ENCODE peak calls at places on chromosomes 16 and 17, in five cellular contexts. H is PC-9, J is heart right ventricle, L is upper lobe of left lung, W is cardiac muscle cell. B is an unnamed sample.

GRCh38 chr17:46928472-46929261 is 5.7 kb downstream of the GOSR2 start:
- DNase-seq in L (no peak), H (no peak), W (no peak), J (no peak), B (no peak)

GRCh38 chr17:57001541-57001940 is 23.6 kb downstream of the SCPEP1 start:
- DNase-seq in H (no peak), W (no peak), J (no peak), L (no peak), B (no peak)

GRCh38 chr17:2706911-2707510 is 4.6 kb downstream of the CLUH start:
- DNase-seq in H (no peak), L (peak; percentile 77), J (no peak), W (no peak), B (no peak)

GRCh38 chr17:57881143-57881542 is 31.3 kb upstream of the MRPS23 start:
- DNase-seq in L (no peak), J (peak; percentile 10), H (no peak), W (no peak), B (no peak)

GRCh38 chr17:152860-153420 is 15.6 kb downstream of the SCGB1C2 start:
- DNase-seq in J (no peak), L (no peak), W (no peak), H (no peak), B (no peak)

GRCh38 chr16:11078812-11079459 is 134.6 kb downstream of the CLEC16A start:
- DNase-seq in J (no peak), H (no peak), L (no peak), W (no peak), B (peak; percentile 25)

GRCh38 chr16:58198022-58198683 is at the start of gene CSNK2A2:
- DNase-seq in W (peak; percentile 90), L (peak; percentile 94), H (no peak), J (peak; percentile 77), B (peak; percentile 57)

GRCh38 chr17:1422907-1423306 is 22.9 kb upstream of the YWHAE start:
- DNase-seq in J (no peak), W (no peak), L (no peak), H (peak; percentile 72), B (no peak)

GRCh38 chr17:83189673-83190385 is 110.4 kb downstream of the METRNL start:
- DNase-seq in H (no peak), L (peak; percentile 85), J (peak; percentile 41), W (no peak), B (peak; percentile 68)

GRCh38 chr16:15694499-15694898 is 44.5 kb downstream of the NDE1 start:
- DNase-seq in L (no peak), W (no peak), J (no peak), H (no peak), B (no peak)

GRCh38 chr16:15686287-15686686 is 36.2 kb downstream of the NDE1 start:
- DNase-seq in J (no peak), H (no peak), L (no peak), W (no peak), B (no peak)

GRCh38 chr16:15691046-15691445 is 41.0 kb downstream of the NDE1 start:
- DNase-seq in H (no peak), L (peak; percentile 37), W (no peak), J (no peak), B (no peak)

GRCh38 chr16:15690296-15690695 is 40.3 kb downstream of the NDE1 start:
- DNase-seq in L (no peak), H (no peak), W (no peak), J (no peak), B (no peak)

DNA sequence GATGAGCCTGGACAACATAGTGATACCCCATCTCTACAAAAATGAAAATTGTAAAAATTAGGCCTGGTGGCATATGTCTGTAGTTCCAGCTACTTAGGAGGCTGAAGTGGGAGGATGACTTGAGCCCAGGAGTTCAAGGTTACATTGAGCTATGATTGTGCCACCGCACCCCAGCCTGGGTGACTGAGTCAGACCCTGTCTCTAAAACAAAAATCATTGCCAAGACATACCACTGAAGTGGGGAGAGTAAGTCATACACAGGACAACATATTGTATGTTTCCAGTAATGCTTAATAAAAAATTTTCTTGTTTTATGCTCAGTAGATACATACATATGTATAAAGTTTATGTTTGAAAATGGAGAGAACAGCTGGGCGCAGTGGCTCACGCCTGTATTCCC is 39.2 kb downstream of the NDE1 start:
- DNase-seq in L (no peak), H (no peak), J (no peak), W (no peak), B (no peak)
- H3K36me3 ChIP-seq in L (peaks cover 12% of the 10 kb centered on the region), H (peaks cover 19% of the 10 kb centered on the region), J (peaks cover 9% of the 10 kb centered on the region), W (peaks cover 19% of the 10 kb centered on the region), B (peaks cover 2% of the 10 kb centered on the region)

DNA sequence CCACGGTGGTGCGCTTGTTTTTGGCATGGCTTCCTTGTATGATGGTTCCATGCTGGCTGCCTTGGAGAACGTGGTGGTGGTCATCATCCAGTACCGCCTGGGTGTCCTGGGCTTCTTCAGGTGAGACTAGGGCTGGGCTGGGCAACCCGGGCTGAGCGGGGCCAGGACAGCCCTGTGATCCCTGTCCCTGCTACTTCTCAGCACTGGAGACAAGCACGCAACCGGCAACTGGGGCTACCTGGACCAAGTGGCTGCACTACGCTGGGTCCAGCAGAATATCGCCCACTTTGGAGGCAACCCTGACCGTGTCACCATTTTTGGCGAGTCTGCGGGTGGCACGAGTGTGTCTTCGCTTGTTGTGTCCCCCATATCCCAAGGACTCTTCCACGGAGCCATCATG is 4.9 kb downstream of the CES2 start:
- DNase-seq in W (no peak), H (no peak), L (peak; percentile 61), J (no peak), B (no peak)
- H3K36me3 ChIP-seq in W (peaks cover 28% of the 10 kb centered on the region), H (no peaks in the 10 kb centered on the region), L (peaks cover 18% of the 10 kb centered on the region), J (peaks cover 5% of the 10 kb centered on the region), B (peaks cover 12% of the 10 kb centered on the region)

GRCh38 chr16:16122264-16122663 is 101.0 kb downstream of the ABCC6 start:
- DNase-seq in H (no peak), W (no peak), L (no peak), J (no peak), B (no peak)
- H3K36me3 ChIP-seq in H (peaks cover 26% of the 10 kb centered on the region), W (no peaks in the 10 kb centered on the region), L (peaks cover 9% of the 10 kb centered on the region), J (peaks cover 5% of the 10 kb centered on the region), B (peaks cover 8% of the 10 kb centered on the region)

DNA sequence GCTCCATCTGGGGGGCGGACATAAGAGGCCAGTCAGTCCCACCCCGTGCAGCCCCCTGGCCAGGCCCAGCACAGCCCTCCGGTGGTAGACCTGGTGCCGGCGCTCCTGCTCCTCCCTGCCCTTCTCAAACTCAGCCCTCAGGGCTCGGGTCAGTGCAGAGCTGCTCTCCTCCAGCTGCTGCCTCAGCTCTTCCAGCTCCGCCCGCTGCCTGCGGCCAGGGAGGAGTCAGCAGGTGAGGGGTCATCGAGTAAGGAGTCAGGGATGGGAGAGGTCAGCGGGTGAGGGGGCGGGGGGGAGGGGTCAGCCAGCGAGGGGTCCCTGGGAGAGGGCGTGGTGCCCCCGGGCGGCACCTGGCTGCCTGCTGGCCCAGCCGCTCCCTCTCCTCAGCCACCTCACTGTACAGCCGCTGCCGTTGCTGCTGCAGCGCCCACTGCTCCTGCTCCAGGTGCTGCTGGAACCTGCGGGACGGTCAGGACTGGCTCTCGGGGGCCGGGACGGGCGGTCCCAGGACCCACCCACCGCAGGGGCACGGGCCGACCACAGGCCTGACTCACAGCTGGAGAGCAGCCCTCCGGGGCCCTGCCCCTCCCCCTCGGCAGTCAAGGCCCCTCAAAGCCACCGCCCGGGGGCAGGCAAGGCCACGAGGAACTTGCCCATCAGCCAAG is 26.5 kb upstream of the AATK start:
- DNase-seq in H (peak; percentile 36), W (no peak), L (peak; percentile 75), J (no peak), B (no peak)
- H3K36me3 ChIP-seq in H (no peaks in the 10 kb centered on the region), W (no peaks in the 10 kb centered on the region), L (no peaks in the 10 kb centered on the region), J (no peaks in the 10 kb centered on the region), B (no peaks in the 10 kb centered on the region)

GRCh38 chr16:24976061-24976779 is 38.9 kb downstream of the ARHGAP17 start:
- DNase-seq in J (no peak), W (no peak), L (no peak), H (no peak), B (no peak)
- H3K36me3 ChIP-seq in J (no peaks in the 10 kb centered on the region), W (no peaks in the 10 kb centered on the region), L (peaks cover 4% of the 10 kb centered on the region), H (peaks cover 5% of the 10 kb centered on the region), B (peaks cover 4% of the 10 kb centered on the region)

GRCh38 chr17:59046192-59046591 is 60.5 kb downstream of the TRIM37 start:
- DNase-seq in L (no peak), J (no peak), H (no peak), W (no peak), B (no peak)
- H3K36me3 ChIP-seq in L (peaks cover 7% of the 10 kb centered on the region), J (no peaks in the 10 kb centered on the region), H (peaks cover 9% of the 10 kb centered on the region), W (peaks cover 25% of the 10 kb centered on the region), B (no peaks in the 10 kb centered on the region)

DNA sequence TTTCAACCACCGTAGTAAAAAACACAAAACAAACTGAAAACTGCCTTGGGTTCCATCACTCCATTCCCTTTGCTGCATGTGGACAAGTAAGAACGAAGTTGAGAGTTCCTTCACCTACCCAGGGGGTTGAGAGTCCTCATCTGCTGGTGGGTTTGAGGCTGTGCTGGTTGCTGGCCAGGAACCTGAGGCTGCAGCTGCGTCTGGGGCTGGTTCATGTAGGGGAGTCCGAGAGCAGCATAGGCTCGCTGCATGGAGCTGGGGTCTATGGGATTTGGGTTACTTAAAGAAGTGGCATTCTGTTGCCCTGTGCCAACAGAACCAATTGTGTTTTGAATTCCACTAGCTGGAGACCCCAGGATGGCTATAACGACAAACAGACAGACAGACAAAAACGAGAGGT is 65.2 kb upstream of the TRAP1 start:
- DNase-seq in L (no peak), J (no peak), W (no peak), H (no peak), B (no peak)
- H3K36me3 ChIP-seq in L (peaks cover 23% of the 10 kb centered on the region), J (no peaks in the 10 kb centered on the region), W (peaks cover 32% of the 10 kb centered on the region), H (peaks cover 14% of the 10 kb centered on the region), B (no peaks in the 10 kb centered on the region)